ENCODE peak calls at places on chromosomes 4 and X, in four cellular contexts. F, M, Z and D are unnamed samples.

GRCh38 chr4:84258905-84259830 is 239.9 kb downstream of the NKX6-1 start:
- DNase-seq in Z (peak), M (no peak), F (no peak), D (no peak)

GRCh38 chr4:27149541-27150212 is 289.0 kb downstream of the STIM2 start:
- DNase-seq in M (no peak), Z (no peak), F (no peak), D (no peak)

GRCh38 chrX:110442631-110443030 is 84.0 kb downstream of the RTL9 start:
- DNase-seq in Z (peak), F (peak), M (no peak), D (no peak)

GRCh38 chrX:72060196-72060974 is 71.3 kb downstream of the RTL5 start:
- DNase-seq in F (no peak), Z (peak), M (no peak), D (no peak)

GRCh38 chr4:90943311-90943710 is 816.1 kb downstream of the CCSER1 start:
- DNase-seq in Z (no peak), F (no peak), M (no peak), D (no peak)

GRCh38 chrX:129842510-129843208 is 1.0 kb downstream of the ZDHHC9 start:
- DNase-seq in Z (no peak), M (peak), F (peak), D (no peak)

GRCh38 chr4:37879365-37879764 is 11.5 kb upstream of the TBC1D1 start:
- DNase-seq in Z (no peak), F (no peak), M (no peak), D (no peak)

GRCh38 chr4:41692717-41693345 is 55.7 kb downstream of the PHOX2B start:
- DNase-seq in F (peak), M (no peak), Z (peak), D (peak)